ENCODE peak calls at places on chromosomes 4 and X, in five cellular contexts. X is CD8-positive, alpha-beta T cell; O is left ventricle myocardium inferior; T is GM23338; Z is gastrocnemius medialis. M is an unnamed sample.

GRCh38 chr4:138225477-138225876 is 16.7 kb downstream of the SLC7A11 start:
- DNase-seq in X (no peak), O (no peak), T (no peak), Z (no peak), M (no peak)

GRCh38 chr4:116183241-116183640 is 902.1 kb downstream of the TRAM1L1 start:
- DNase-seq in T (no peak), O (no peak), Z (no peak), X (no peak), M (no peak)

GRCh38 chrX:41922694-41923171 is 621 bp downstream of the CASK start:
- DNase-seq in O (peak; percentile 23), X (peak; percentile 18), T (peak; percentile 11), Z (peak; percentile 14), M (peak; percentile 58)

GRCh38 chr4:82403725-82404124 is 26.5 kb downstream of the HNRNPDL start:
- DNase-seq in O (no peak), Z (no peak), X (no peak), T (no peak), M (no peak)

GRCh38 chr4:25209702-25210101 is 24.1 kb upstream of the PI4K2B start:
- DNase-seq in T (peak; percentile 79), O (no peak), X (no peak), Z (no peak), M (no peak)

GRCh38 chrX:130330706-130331105 is 9.0 kb upstream of the SLC25A14 start:
- DNase-seq in O (peak; percentile 14), X (peak; percentile 31), T (peak; percentile 79), Z (peak; percentile 20), M (peak; percentile 56)

GRCh38 chr4:88308587-88308986 is 24.2 kb upstream of the PPM1K start:
- DNase-seq in X (no peak), O (no peak), Z (no peak), T (no peak), M (no peak)

GRCh38 chr4:118221193-118221800 is 131.5 kb downstream of the PRSS12 start:
- DNase-seq in T (no peak), O (no peak), Z (no peak), X (no peak), M (no peak)

DNA sequence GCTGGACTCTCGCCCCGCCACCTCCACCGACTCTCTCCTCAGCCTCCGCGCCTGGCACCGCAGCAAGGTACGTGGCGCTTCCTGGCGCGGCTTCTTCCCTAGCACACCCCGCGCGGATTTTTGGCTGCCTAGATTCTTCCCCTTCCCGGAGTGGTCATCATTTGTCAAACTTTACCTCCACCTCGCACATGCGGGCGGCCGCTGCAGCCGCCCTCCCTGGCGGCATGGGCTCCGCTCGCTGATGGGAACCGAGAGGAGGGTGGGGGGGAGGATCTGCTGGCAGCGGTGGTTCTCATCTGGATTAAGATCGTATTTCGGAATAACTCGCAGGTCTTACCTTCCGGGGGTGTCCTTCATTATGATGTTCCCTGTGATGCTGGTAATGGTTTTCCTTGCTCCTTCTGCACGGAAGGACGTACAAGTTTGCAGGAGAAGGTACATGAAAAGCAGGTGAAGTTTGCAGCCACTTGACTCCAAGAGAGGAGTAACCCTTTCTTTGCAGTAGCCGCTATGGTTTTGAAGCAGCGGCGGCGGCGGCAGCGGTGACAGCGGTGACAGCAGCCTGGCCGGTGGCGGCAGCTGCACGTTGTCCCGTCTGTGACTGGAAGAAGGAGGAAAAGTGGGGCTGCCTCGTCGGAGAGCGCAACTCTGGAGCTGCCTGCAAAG is 2183.9 kb upstream of the TENM3 start:
- DNase-seq in O (no peak), Z (no peak), T (peak; percentile 55), X (no peak), M (peak; percentile 47)
- H3K27me3 ChIP-seq in O (peaks cover 90% of the 10 kb centered on the region), Z (peaks cover 40% of the 10 kb centered on the region), T (peaks cover 33% of the 10 kb centered on the region), X (peaks cover 4% of the 10 kb centered on the region), M (peaks cover 64% of the 10 kb centered on the region)

DNA sequence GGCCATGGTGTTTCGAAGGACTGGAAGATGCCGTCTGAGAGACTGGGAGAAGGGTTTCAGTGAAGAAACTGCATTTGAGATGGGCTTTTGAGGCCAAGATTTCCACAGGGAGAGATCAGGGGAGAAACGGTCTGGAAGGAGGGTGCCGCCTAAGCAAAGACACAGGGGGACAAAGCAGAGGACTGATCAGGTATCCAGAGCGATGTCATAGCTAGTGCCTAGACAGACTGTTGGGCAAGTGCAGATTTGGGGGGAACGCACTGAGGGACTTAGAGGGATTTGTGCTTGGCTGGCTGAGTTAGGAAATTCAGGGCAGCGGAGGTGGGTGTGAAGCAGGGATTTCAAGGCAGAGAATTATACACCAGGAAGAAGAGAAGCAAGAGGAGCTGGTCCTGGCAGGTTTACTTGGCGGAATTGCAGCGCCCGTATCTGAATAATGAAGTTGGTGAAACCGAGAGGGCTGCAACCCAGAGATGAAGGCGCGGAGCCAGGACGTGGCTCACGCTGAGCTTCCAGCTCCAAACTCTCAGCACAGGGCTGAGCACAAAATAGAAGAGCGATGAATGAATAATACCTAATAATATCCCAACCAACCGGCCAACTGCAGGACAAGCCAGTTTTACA is 106.9 kb downstream of the MAML3 start:
- DNase-seq in X (no peak), T (peak; percentile 51), Z (peak; percentile 78), O (peak; percentile 66), M (peak; percentile 89)
- H3K4me1 ChIP-seq in X (peaks cover 26% of the 10 kb centered on the region), T (peaks cover 41% of the 10 kb centered on the region), Z (peaks cover 26% of the 10 kb centered on the region), O (peaks cover 44% of the 10 kb centered on the region), M (peaks cover 47% of the 10 kb centered on the region)

DNA sequence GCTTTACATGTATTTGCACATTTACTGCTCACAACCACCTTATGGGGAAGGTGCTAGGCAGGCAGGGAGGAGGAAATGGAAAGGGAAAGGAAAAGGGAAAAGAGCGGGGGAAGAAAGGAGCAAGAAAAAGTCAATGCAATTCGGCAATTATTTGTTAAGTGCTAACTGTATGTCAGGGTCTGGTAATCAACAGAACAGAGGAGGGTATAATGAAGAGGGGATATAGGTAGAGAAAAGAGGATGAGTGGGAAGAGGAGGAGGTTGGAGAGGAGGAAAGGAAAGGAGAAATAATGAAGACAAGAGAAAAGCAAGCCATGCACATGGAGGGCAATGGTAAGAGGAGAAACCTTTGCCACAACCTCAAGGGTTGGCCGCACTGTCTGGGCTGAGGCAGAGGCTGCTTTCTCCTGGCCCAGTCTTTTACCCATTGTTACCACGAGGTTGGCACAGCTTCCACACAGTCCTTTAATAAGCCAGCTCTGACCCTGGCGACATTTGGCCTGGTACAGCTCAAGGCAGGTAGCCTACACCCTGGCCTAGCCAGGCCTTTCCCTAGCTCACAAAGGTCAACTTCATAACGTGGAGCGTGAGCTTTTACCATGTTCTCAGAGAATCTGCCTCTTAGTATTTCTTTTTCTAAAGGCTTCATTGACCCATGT is 836 bp downstream of the BTK start:
- DNase-seq in X (no peak), Z (no peak), O (no peak), T (no peak), M (no peak)
- H3K4me3 ChIP-seq in X (no peak overlapping the region), Z (no peak overlapping the region), O (no peak overlapping the region), T (no peak overlapping the region), M (no peak overlapping the region)

GRCh38 chr4:110424144-110424543 is 51.8 kb upstream of the ENPEP start:
- DNase-seq in T (no peak), Z (no peak), O (no peak), X (no peak), M (no peak)
- H3K27me3 ChIP-seq in T (no peaks in the 10 kb centered on the region), Z (no peaks in the 10 kb centered on the region), O (no peaks in the 10 kb centered on the region), X (no peaks in the 10 kb centered on the region), M (no peaks in the 10 kb centered on the region)

DNA sequence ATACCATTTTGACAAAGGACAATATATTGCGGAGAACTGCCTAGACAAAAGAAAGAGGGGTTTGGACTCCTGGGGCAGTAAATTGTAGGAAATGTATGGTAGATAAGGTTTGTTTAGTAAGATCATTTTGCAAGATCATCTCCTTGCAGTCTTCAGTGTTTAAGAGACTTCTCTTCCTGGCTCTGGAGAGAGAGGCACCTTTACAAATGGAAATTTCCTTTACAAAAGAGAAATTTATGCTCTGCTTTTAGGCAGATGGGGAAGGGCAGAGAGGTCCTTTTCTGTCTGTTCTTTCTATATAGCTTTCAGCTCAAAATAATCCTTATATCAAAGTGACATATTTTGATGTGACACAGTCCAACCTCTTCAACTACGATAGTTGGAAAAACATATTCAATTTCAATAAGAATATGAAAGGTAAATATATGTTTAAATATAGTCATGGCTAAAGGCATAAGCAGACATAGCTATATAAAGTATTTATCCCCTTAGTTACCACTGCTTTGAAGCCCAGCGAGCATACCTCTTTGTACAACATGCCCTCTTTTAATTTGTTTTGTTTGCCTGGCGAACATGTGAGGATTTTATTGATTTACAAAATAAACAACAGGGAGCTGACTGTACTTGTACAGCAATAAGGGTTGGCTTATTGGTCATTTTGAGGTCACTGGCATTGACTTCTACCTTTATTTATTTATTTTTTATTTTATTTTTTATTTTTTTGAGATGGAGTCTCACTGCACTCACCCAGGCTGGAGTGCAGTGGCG is 65.2 kb downstream of the TRIM2 start:
- DNase-seq in O (no peak), T (peak; percentile 52), Z (no peak), X (no peak), M (no peak)
- H3K4me1 ChIP-seq in O (peaks cover 20% of the 10 kb centered on the region), T (peaks cover 42% of the 10 kb centered on the region), Z (peaks cover 3% of the 10 kb centered on the region), X (no peaks in the 10 kb centered on the region), M (no peaks in the 10 kb centered on the region)

GRCh38 chr4:28883211-28883610 is 1837.0 kb upstream of the PCDH7 start:
- DNase-seq in X (no peak), T (no peak), Z (no peak), O (no peak), M (no peak)
- H3K4me3 ChIP-seq in X (no peak overlapping the region), T (no peak overlapping the region), Z (no peak overlapping the region), O (no peak overlapping the region), M (no peak overlapping the region)

DNA sequence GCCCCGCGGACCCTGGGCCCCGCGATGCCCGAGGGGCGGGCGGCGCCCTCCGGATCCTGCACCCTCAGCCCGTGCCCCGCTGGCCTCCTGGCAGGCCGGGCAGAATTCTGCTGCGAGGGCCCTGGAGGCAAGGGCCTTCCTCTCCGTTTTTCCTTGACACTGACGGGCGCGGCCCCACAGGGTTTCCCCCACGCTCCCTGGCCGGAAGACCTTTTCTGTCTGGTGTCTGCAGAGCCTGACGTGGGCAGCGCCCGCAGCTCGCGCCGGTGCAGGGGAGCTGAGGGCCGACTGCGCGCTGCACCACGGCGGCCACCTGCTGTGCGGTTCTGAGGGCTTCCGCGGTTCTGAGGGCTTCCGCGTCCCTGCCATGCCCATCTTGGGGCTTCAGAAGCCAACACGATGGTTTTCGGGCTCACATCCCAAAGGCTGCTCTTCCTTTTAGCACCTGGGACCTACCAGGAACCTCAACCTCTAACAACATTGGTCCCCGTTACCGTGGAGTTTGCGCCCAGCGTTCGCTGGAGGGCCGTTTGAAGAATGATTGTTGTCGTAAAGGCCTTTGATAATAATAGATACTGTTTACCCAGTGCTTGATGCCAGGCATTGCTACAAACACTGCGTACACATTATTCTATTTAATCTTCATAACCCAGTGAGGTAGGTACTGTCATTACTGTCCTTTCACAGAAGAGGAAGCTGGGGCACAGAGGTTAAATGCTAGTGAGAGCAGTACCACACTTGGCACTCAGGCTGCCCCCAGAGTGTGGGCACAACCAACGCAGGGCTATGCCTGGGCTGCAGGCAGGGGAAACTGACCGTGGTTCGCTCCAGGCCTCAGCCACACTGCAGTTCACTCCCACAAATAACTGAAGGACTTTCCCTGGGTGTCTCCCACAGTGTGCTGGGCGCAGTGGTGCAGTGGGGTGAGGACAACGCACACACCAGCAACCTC is 823 bp upstream of the ACSL1 start:
- DNase-seq in T (peak; percentile 41), Z (peak; percentile 30), O (peak; percentile 47), X (peak; percentile 56), M (peak; percentile 51)
- H3K27me3 ChIP-seq in T (peaks cover 55% of the 10 kb centered on the region), Z (no peaks in the 10 kb centered on the region), O (no peaks in the 10 kb centered on the region), X (no peaks in the 10 kb centered on the region), M (no peaks in the 10 kb centered on the region)

GRCh38 chr4:76611611-76612010 is 176.6 kb downstream of the SHROOM3 start:
- DNase-seq in O (no peak), Z (no peak), T (no peak), X (no peak), M (no peak)
- H3K4me1 ChIP-seq in O (peaks cover 33% of the 10 kb centered on the region), Z (no peaks in the 10 kb centered on the region), T (peaks cover 47% of the 10 kb centered on the region), X (no peaks in the 10 kb centered on the region), M (no peaks in the 10 kb centered on the region)

GRCh38 chr4:160772668-160773067 is 1391.1 kb downstream of the FSTL5 start:
- DNase-seq in T (no peak), O (no peak), Z (no peak), X (no peak), M (no peak)
- H3K4me3 ChIP-seq in T (no peak overlapping the region), O (no peak overlapping the region), Z (no peak overlapping the region), X (no peak overlapping the region), M (no peak overlapping the region)

M was measured in psoas muscle.